ENCODE peak calls at places on chromosomes 11 and 22, in five cellular contexts. F is breast epithelium; W is type B pancreatic cell; B is A549; A is stimulated activated effector memory CD8-positive, alpha-beta T cell treated with anti-CD3 and anti-CD28 coated beads, Interleukin-12 subunit alpha, Interleukin-12 subunit beta, amount 100 ng/mL, for 72 hours. J is an unnamed sample.

GRCh38 chr11:75894036-75894585 is 79.1 kb downstream of the UVRAG start:
- DNase-seq in F (no peak), W (no peak), B (no peak), A (no peak), J (no peak)

GRCh38 chr11:94897330-94897768 is 76.0 kb downstream of the CWC15 start:
- DNase-seq in F (peak; percentile 28), W (no peak), B (peak; percentile 10), A (no peak), J (no peak)

GRCh38 chr11:125235006-125235405 is 70.5 kb downstream of the PKNOX2 start:
- DNase-seq in F (no peak), W (no peak), B (no peak), A (no peak), J (no peak)

GRCh38 chr22:20046730-20047129 is 25.8 kb downstream of the TANGO2 start:
- DNase-seq in F (no peak), W (no peak), B (no peak), A (no peak), J (no peak)

GRCh38 chr11:64637346-64638016 is 46.5 kb downstream of the SLC22A12 start:
- DNase-seq in F (no peak), W (no peak), B (no peak), A (no peak), J (no peak)

GRCh38 chr11:107591098-107591445 is at the start of gene ELMOD1:
- DNase-seq in F (no peak), W (peak; percentile 74), B (peak; percentile 50), A (peak; percentile 16), J (no peak)

GRCh38 chr11:117934526-117935307 is 5.5 kb upstream of the TMPRSS13 start:
- DNase-seq in F (no peak), W (no peak), B (no peak), A (no peak), J (no peak)

GRCh38 chr22:44369241-44369652 is 56.5 kb upstream of the SHISAL1 start:
- DNase-seq in F (no peak), W (no peak), B (no peak), A (no peak), J (no peak)

GRCh38 chr22:38718414-38718813 is 12.7 kb downstream of the GTPBP1 start:
- DNase-seq in F (peak; percentile 73), W (no peak), B (peak; percentile 84), A (no peak), J (no peak)

GRCh38 chr22:50608996-50609395 is 8.4 kb downstream of the MAPK8IP2 start:
- DNase-seq in F (no peak), W (no peak), B (no peak), A (no peak), J (no peak)

GRCh38 chr11:17682848-17683247 is 36.5 kb upstream of the MYOD1 start:
- DNase-seq in F (no peak), W (no peak), B (no peak), A (no peak), J (no peak)

GRCh38 chr22:23396362-23397007 is 183.6 kb downstream of the IGLL1 start:
- DNase-seq in F (no peak), W (no peak), B (no peak), A (no peak), J (no peak)

GRCh38 chr22:38180841-38181452 is 683 bp downstream of the PLA2G6 start:
- DNase-seq in F (peak; percentile 66), W (no peak), B (no peak), A (no peak), J (no peak)

GRCh38 chr11:28529046-28529445 is 420.9 kb downstream of the METTL15 start:
- DNase-seq in F (no peak), W (no peak), B (no peak), A (no peak), J (no peak)

GRCh38 chr11:118670063-118670462 is 9.4 kb downstream of the TREH start:
- DNase-seq in F (no peak), W (no peak), B (no peak), A (no peak), J (no peak)

GRCh38 chr11:26144309-26144690 is 187.6 kb upstream of the ANO3 start:
- DNase-seq in F (no peak), W (no peak), B (no peak), A (no peak), J (no peak)

GRCh38 chr11:122981388-122982264 is at the start of gene BSX:
- DNase-seq in F (no peak), W (peak; percentile 77), B (no peak), A (peak; percentile 43), J (no peak)

J was measured in vagina.